ENCODE peak calls at places on chromosomes 6 and 20, in five cellular contexts. X, K, L, J and H are unnamed samples.
A peak's percentile ranks its signal among the peaks of the same experiment; 100 is the strongest.

GRCh38 chr6:117840541-117840983 is 66.5 kb upstream of the SLC35F1 start:
- DNase-seq in K (peak; percentile 55), J (no peak), X (peak; percentile 12), L (peak; percentile 37), H (peak; percentile 84)

GRCh38 chr20:53568351-53568750 is 25.3 kb downstream of the ZNF217 start:
- DNase-seq in J (no peak), K (no peak), L (no peak), X (no peak), H (no peak)

GRCh38 chr20:38129248-38129865 is 35.7 kb downstream of the TGM2 start:
- DNase-seq in L (no peak), K (no peak), J (no peak), X (no peak), H (no peak)

GRCh38 chr6:1335367-1336037 is 23.6 kb downstream of the FOXQ1 start:
- DNase-seq in L (no peak), J (no peak), K (peak; percentile 62), X (no peak), H (peak; percentile 83)

GRCh38 chr6:142761756-142762155 is 183.2 kb downstream of the HIVEP2 start:
- DNase-seq in L (peak; percentile 19), X (no peak), J (no peak), K (no peak), H (no peak)

GRCh38 chr6:19554356-19555225 is 282.6 kb upstream of the ID4 start:
- DNase-seq in J (no peak), L (no peak), K (peak; percentile 16), X (no peak), H (no peak)

GRCh38 chr6:54717849-54718455 is 128.6 kb upstream of the FAM83B start:
- DNase-seq in K (peak; percentile 51), L (peak; percentile 61), J (no peak), X (peak; percentile 79), H (peak; percentile 49)

GRCh38 chr6:7671076-7671475 is 54.8 kb upstream of the BMP6 start:
- DNase-seq in X (no peak), K (peak; percentile 91), L (no peak), J (no peak), H (no peak)

GRCh38 chr6:22457986-22458385 is 111.4 kb upstream of the HDGFL1 start:
- DNase-seq in L (no peak), K (no peak), X (no peak), J (no peak), H (no peak)

GRCh38 chr6:116596815-116597214 is 19.5 kb upstream of the RSPH4A start:
- DNase-seq in K (peak; percentile 29), J (no peak), X (peak; percentile 57), L (no peak), H (peak; percentile 42)

GRCh38 chr6:166228839-166229528 is 61.3 kb upstream of the TBXT start:
- DNase-seq in X (peak; percentile 33), L (peak; percentile 81), K (no peak), J (no peak), H (no peak)

GRCh38 chr6:149428606-149429005 is 28.5 kb downstream of the SUMO4 start:
- DNase-seq in J (no peak), X (no peak), K (no peak), L (no peak), H (no peak)

GRCh38 chr20:48823960-48824497 is 3.8 kb downstream of the PREX1 start:
- DNase-seq in X (no peak), L (peak; percentile 50), J (peak; percentile 14), K (peak; percentile 83), H (peak; percentile 59)

GRCh38 chr6:7073810-7074525 is 33.8 kb upstream of the RREB1 start:
- DNase-seq in X (no peak), J (peak; percentile 28), L (no peak), K (no peak), H (no peak)

GRCh38 chr6:14721103-14721758 is 524.6 kb upstream of the JARID2 start:
- DNase-seq in J (no peak), K (no peak), X (no peak), L (peak; percentile 40), H (peak; percentile 83)

GRCh38 chr6:3176562-3177355 is 19.4 kb upstream of the TUBB2A start:
- DNase-seq in L (no peak), J (no peak), K (peak; percentile 95), X (no peak), H (peak; percentile 95)